ENCODE peak calls at places on chromosomes 3 and 15, in seven cellular contexts. S is IMR-90, Y is H1, F is H9, N is mesenchymal stem cell, D is mesendoderm, H is trophoblast cell. L is an unnamed sample.

GRCh38 chr15:51499379-51499976 is 123.1 kb downstream of the DMXL2 start:
- DNase-seq in H (peak; percentile 62), Y (no peak), D (peak; percentile 76), S (peak; percentile 63), F (no peak), N (peak; percentile 44), L (no peak)

GRCh38 chr3:106428565-106428994 is 559.8 kb upstream of the CBLB start:
- DNase-seq in N (peak; percentile 97), S (peak; percentile 100), H (peak; percentile 93), Y (no peak), D (peak; percentile 37), F (no peak), L (no peak)

GRCh38 chr3:17645074-17645698 is 97.2 kb downstream of the TBC1D5 start:
- DNase-seq in N (peak; percentile 81), F (no peak), H (peak; percentile 86), D (peak; percentile 75), S (peak; percentile 76), Y (no peak), L (peak; percentile 40)

GRCh38 chr3:104385421-104385820 is 981.3 kb upstream of the ALCAM start:
- DNase-seq in F (no peak), N (no peak), H (no peak), D (no peak), S (no peak), Y (no peak), L (no peak)

GRCh38 chr3:14811733-14812132 is 7.0 kb upstream of the FGD5 start:
- DNase-seq in Y (no peak), D (peak; percentile 33), H (no peak), N (no peak), F (no peak), S (no peak), L (no peak)

GRCh38 chr3:78143000-78143399 is 1103.1 kb downstream of the ROBO2 start:
- DNase-seq in F (no peak), H (no peak), N (no peak), S (no peak), D (no peak), Y (no peak), L (no peak)

GRCh38 chr3:179688847-179689246 is 36.0 kb downstream of the USP13 start:
- DNase-seq in S (peak; percentile 58), N (no peak), D (no peak), H (no peak), Y (no peak), F (no peak), L (no peak)

GRCh38 chr3:492586-493296 is 296.2 kb downstream of the CHL1 start:
- DNase-seq in F (no peak), S (no peak), D (peak; percentile 25), H (no peak), N (no peak), Y (no peak), L (no peak)

GRCh38 chr3:188206787-188207186 is 52.8 kb downstream of the LPP start:
- DNase-seq in D (no peak), Y (no peak), F (no peak), S (no peak), H (no peak), N (no peak), L (no peak)
- H3K18ac ChIP-seq in D (no peak overlapping the region), Y (no peak overlapping the region), F (no peak overlapping the region), S (no peak overlapping the region), H (no peak overlapping the region), N (no peak overlapping the region), L (no peak overlapping the region)

GRCh38 chr3:151863611-151864010 is 9.8 kb upstream of the SUCNR1 start:
- DNase-seq in Y (no peak), H (no peak), S (peak; percentile 55), F (no peak), D (no peak), N (no peak), L (no peak)
- H2AK5ac ChIP-seq in Y (no peak overlapping the region), H (no peak overlapping the region), S (no peak overlapping the region), F (no peak overlapping the region), D (no peak overlapping the region), N (no peak overlapping the region), L (no peak overlapping the region)

GRCh38 chr3:20042331-20042730 is 2.1 kb downstream of the KAT2B start:
- DNase-seq in S (no peak), Y (no peak), F (no peak), H (no peak), D (no peak), N (no peak), L (no peak)
- H3K4me2 ChIP-seq in S (no peak overlapping the region), Y (no peak overlapping the region), F (no peak overlapping the region), H (no peak overlapping the region), D (no peak overlapping the region), N (no peak overlapping the region), L (no peak overlapping the region)

GRCh38 chr3:129793356-129793755 is 100.2 kb downstream of the TMCC1 start:
- DNase-seq in D (no peak), H (peak; percentile 77), Y (no peak), N (peak; percentile 20), S (no peak), F (no peak), L (peak; percentile 9)

GRCh38 chr3:129796146-129796545 is 97.4 kb downstream of the TMCC1 start:
- DNase-seq in D (no peak), S (no peak), N (no peak), F (no peak), Y (no peak), H (peak; percentile 73), L (no peak)

GRCh38 chr3:129793947-129794318 is 99.6 kb downstream of the TMCC1 start:
- DNase-seq in N (peak; percentile 13), F (peak; percentile 38), Y (no peak), S (no peak), H (no peak), D (peak; percentile 61), L (peak; percentile 51)

GRCh38 chr3:129794319-129795201 is 99.0 kb downstream of the TMCC1 start:
- DNase-seq in S (no peak), Y (peak; percentile 63), D (peak; percentile 94), F (peak; percentile 92), H (peak; percentile 99), N (peak; percentile 10), L (peak; percentile 56)

GRCh38 chr3:129795596-129795995 is 97.9 kb downstream of the TMCC1 start:
- DNase-seq in Y (no peak), F (no peak), N (peak; percentile 3), H (peak; percentile 97), D (peak; percentile 41), S (peak; percentile 36), L (no peak)
- H3K18ac ChIP-seq in Y (no peak overlapping the region), F (no peak overlapping the region), N (no peak overlapping the region), H (no peak overlapping the region), D (no peak overlapping the region), S (no peak overlapping the region), L (no peak overlapping the region)

DNA sequence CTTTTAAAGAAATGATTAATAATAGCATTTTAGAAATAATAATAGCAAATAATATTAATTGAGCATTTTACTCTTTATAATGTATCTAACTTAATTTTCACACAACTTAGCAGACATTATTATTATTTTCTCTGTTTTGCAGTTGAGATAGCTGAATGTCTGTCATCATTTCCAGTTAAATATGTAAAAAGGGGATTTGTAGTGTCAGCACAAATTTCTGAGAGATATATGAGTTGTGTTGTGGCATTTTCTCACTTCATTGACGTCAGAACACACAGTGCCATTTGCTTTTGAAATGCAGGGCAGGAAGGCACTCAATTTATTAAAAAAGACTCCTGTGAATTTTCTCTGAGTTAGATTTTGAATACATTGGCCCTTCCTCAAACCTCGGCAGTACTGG is 111.0 kb downstream of the GRM7 start:
- DNase-seq in H (no peak), F (no peak), S (no peak), N (no peak), D (no peak), Y (no peak), L (no peak)
- H2AK5ac ChIP-seq in H (no peak overlapping the region), F (no peak overlapping the region), S (no peak overlapping the region), N (no peak overlapping the region), D (no peak overlapping the region), Y (no peak overlapping the region), L (no peak overlapping the region)

GRCh38 chr3:58037141-58037910 is 29.1 kb downstream of the FLNB start:
- DNase-seq in S (no peak), H (peak; percentile 77), F (no peak), N (no peak), Y (no peak), D (no peak), L (no peak)

GRCh38 chr3:58032186-58032585 is 24.0 kb downstream of the FLNB start:
- DNase-seq in F (no peak), N (peak; percentile 84), D (peak; percentile 91), Y (no peak), S (peak; percentile 65), H (peak; percentile 87), L (no peak)

GRCh38 chr3:58035512-58035867 is 27.3 kb downstream of the FLNB start:
- DNase-seq in Y (no peak), F (no peak), S (no peak), H (no peak), N (no peak), D (no peak), L (no peak)

GRCh38 chr3:58036287-58037032 is 28.2 kb downstream of the FLNB start:
- DNase-seq in N (no peak), S (no peak), Y (no peak), H (peak; percentile 32), D (no peak), F (no peak), L (no peak)

GRCh38 chr3:58034738-58035511 is 26.7 kb downstream of the FLNB start:
- DNase-seq in H (no peak), S (no peak), N (no peak), D (peak; percentile 70), F (peak; percentile 55), Y (no peak), L (no peak)
- H3K4me2 ChIP-seq in H (no peak overlapping the region), S (no peak overlapping the region), N (no peak overlapping the region), D (no peak overlapping the region), F (no peak overlapping the region), Y (peak overlapping the region; percentile 47), L (no peak overlapping the region)

DNA sequence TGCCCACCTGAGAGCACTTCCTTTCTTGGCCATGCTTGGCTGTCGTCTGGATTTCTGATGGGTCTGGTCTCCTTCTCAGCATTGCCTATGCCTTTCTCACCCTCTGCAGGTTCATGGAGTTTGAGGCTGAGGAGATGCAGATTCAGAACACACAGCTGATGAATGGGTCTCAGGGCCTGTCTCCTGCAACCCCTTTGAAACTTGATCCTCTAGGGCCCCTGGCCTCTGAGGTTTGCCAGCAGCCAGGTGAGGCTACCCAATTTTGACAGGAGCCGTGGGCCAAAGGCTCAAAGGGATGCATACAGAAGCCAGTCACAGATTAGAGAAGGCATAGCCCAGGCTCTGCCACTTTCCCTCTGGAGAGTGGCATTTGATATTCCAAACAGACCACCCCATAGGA is 10.5 kb downstream of the NUTM1 start:
- DNase-seq in F (peak; percentile 45), D (no peak), S (no peak), H (no peak), Y (no peak), N (no peak), L (no peak)
- H3K18ac ChIP-seq in F (no peak overlapping the region), D (no peak overlapping the region), S (no peak overlapping the region), H (no peak overlapping the region), Y (no peak overlapping the region), N (no peak overlapping the region), L (no peak overlapping the region)

DNA sequence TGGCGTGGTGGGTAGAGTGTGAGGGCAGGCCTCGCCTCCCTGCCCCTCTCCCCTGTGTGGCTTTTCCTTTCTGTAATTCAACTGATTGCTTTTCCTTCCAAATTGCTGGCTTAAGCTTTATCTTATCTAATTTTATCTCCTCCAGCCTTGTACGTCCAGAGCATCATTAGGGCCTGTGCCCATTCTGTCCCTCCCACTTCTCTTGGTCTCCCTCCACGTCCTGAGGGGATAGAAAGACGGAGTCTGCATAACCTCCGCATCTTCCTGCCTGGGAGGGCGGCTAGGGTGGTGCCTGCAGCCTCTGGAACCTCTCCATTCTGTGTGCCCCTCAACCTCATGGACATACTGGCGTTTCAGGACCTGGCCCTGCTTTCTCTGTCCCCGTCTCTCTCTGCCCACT is 39.8 kb downstream of the CACNA1D start:
- DNase-seq in D (no peak), N (no peak), F (no peak), H (no peak), Y (no peak), S (no peak), L (no peak)
- H2AK5ac ChIP-seq in D (no peak overlapping the region), N (no peak overlapping the region), F (no peak overlapping the region), H (no peak overlapping the region), Y (no peak overlapping the region), S (no peak overlapping the region), L (no peak overlapping the region)

L was measured in neuronal stem cell.